ENCODE peak calls at places on chromosomes 16 and 17, in six cellular contexts. G, N, A, K, L and R are unnamed samples.

GRCh38 chr17:77461277-77462057 is 320.7 kb downstream of the SEC14L1 start:
- DNase-seq in G (no peak), N (no peak), A (no peak), K (no peak), L (no peak), R (no peak)

GRCh38 chr17:80961516-80961915 is 30.1 kb upstream of the CHMP6 start:
- DNase-seq in G (no peak), N (no peak), A (no peak), K (no peak), L (no peak), R (no peak)

GRCh38 chr16:79687249-79687768 is 86.8 kb upstream of the MAF start:
- DNase-seq in G (no peak), N (no peak), A (no peak), K (no peak), L (no peak), R (no peak)

GRCh38 chr16:81601008-81601428 is 156.4 kb downstream of the CMIP start:
- DNase-seq in G (no peak), N (no peak), A (no peak), K (no peak), L (peak; percentile 57), R (no peak)

GRCh38 chr17:62981933-62982332 is 15.9 kb downstream of the TANC2 start:
- DNase-seq in G (no peak), N (no peak), A (no peak), K (no peak), L (no peak), R (no peak)

GRCh38 chr16:57513371-57514102 is 22.8 kb downstream of the CCDC102A start:
- DNase-seq in G (no peak), N (no peak), A (no peak), K (no peak), L (no peak), R (no peak)

GRCh38 chr16:19299565-19299964 is 14.0 kb downstream of the CLEC19A start:
- DNase-seq in G (no peak), N (no peak), A (no peak), K (no peak), L (no peak), R (no peak)

GRCh38 chr17:75300280-75300679 is 11.0 kb upstream of the SLC25A19 start:
- DNase-seq in G (no peak), N (no peak), A (no peak), K (no peak), L (no peak), R (no peak)

GRCh38 chr17:39677581-39678339 is 9.5 kb downstream of the PNMT start:
- DNase-seq in G (no peak), N (no peak), A (no peak), K (no peak), L (no peak), R (no peak)

GRCh38 chr16:14196539-14196938 is 125.4 kb downstream of the MRTFB start:
- DNase-seq in G (no peak), N (no peak), A (no peak), K (no peak), L (no peak), R (no peak)

GRCh38 chr16:680967-681745 is 946 bp downstream of the STUB1 start:
- DNase-seq in G (peak; percentile 58), N (peak; percentile 51), A (no peak), K (no peak), L (no peak), R (no peak)
- TF ChIP-seq CTCF in G (no peak), N (no peak), A (peak; percentile 13), K (no peak), L (no peak), R (peak; percentile 22)

GRCh38 chr17:35653619-35654361 is 66.7 kb downstream of the AP2B1 start:
- DNase-seq in G (peak; percentile 23), N (no peak), A (no peak), K (no peak), L (no peak), R (no peak)
- TF ChIP-seq CTCF in G (no peak), N (no peak), A (no peak), K (no peak), L (no peak), R (no peak)

GRCh38 chr16:12166271-12166670 is 189.7 kb downstream of the SNX29 start:
- DNase-seq in G (no peak), N (no peak), A (no peak), K (no peak), L (no peak), R (no peak)
- TF ChIP-seq CTCF in G (no peak), N (no peak), A (no peak), K (no peak), L (no peak), R (no peak)

GRCh38 chr16:28875134-28876015 is 2.9 kb upstream of the ATP2A1 start:
- DNase-seq in G (no peak), N (no peak), A (no peak), K (no peak), L (no peak), R (no peak)
- TF ChIP-seq CTCF in G (no peak), N (no peak), A (no peak), K (no peak), L (no peak), R (no peak)

DNA sequence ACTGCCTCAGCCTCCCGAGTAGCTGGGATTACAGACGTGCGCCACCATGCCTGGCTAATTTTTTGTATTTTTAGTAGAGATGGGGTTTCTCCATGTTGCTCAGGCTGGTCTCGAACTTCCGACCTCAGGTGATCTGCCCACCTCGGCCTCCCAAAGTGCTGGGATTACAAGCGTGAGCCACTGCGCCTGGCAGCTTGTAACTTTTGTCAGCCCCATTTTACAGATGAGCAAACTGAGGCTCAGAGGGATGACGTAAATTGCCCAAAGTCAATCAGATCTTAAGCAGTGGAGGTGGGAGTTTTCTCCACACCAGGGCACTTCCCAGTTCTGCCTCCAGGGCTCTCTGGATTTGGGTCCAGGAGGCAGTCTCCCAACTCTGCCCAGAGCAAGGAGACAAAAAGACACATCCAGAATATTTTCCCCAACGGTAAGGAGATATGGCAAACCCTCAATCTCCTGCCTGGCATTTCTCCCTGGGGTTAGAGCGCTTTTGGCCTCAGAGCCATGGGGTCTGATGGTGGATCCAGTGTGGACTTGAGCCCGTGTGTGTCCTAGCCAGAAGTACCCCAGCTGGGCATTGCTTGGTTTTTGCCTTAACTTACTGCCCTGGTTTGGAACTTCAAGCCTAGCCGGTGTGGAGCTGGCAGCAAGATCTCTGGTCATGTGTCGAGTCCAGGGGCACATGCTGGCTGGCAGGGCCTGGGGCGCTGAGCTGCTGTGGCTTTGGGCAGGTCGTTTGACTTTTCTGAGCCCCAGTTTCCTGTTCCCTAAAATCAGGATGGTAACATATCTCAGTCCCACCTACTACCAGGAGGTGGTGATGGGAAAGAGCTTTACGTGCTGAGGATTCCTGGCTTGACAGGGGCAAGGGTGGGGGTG is 3.4 kb downstream of the ADAM11 start:
- DNase-seq in G (no peak), N (no peak), A (no peak), K (no peak), L (no peak), R (no peak)
- TF ChIP-seq CTCF in G (no peak), N (no peak), A (no peak), K (peak; percentile 34), L (no peak), R (no peak)

GRCh38 chr16:5504028-5504758 is 406.6 kb upstream of the EEF2KMT start:
- DNase-seq in G (no peak), N (peak; percentile 58), A (no peak), K (no peak), L (no peak), R (no peak)

GRCh38 chr16:5500526-5500925 is 402.9 kb upstream of the EEF2KMT start:
- DNase-seq in G (no peak), N (no peak), A (no peak), K (no peak), L (no peak), R (no peak)

GRCh38 chr16:5502944-5503343 is 405.3 kb upstream of the EEF2KMT start:
- DNase-seq in G (no peak), N (no peak), A (no peak), K (no peak), L (no peak), R (no peak)

GRCh38 chr16:5505093-5505887 is 407.7 kb upstream of the EEF2KMT start:
- DNase-seq in G (no peak), N (no peak), A (no peak), K (no peak), L (no peak), R (no peak)

DNA sequence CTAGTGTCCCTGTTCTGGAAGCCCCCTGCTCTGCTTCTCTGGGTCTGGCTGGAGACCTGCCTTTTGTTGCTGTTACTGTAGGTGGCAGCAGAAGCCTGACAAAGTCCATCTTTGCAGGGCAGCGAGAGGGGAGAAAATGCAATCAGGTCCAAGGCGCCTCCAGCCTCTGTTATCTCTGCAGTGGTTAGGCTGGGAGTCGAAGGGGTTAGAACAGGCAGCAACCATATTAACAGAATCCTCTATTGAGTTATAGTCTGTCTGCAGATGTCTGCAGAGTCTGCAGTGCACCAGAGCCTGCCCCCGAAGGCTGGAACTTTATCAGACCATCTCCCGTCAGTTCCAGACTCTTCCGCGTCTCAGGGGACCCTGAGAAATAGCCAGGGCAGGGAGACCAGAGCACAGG is 404.9 kb upstream of the EEF2KMT start:
- DNase-seq in G (no peak), N (no peak), A (no peak), K (no peak), L (no peak), R (no peak)
- TF ChIP-seq CTCF in G (no peak), N (no peak), A (no peak), K (peak; percentile 77), L (no peak), R (no peak)

GRCh38 chr17:2083613-2084128 is 28.8 kb downstream of the HIC1 start:
- DNase-seq in G (no peak), N (no peak), A (peak; percentile 86), K (no peak), L (no peak), R (peak; percentile 95)

GRCh38 chr17:2084766-2085647 is 30.1 kb downstream of the HIC1 start:
- DNase-seq in G (no peak), N (no peak), A (no peak), K (no peak), L (peak; percentile 71), R (no peak)

GRCh38 chr17:2086306-2086705 is 31.4 kb downstream of the HIC1 start:
- DNase-seq in G (no peak), N (no peak), A (no peak), K (no peak), L (no peak), R (no peak)

GRCh38 chr17:2084129-2084765 is 29.3 kb downstream of the HIC1 start:
- DNase-seq in G (no peak), N (no peak), A (no peak), K (no peak), L (peak; percentile 74), R (peak; percentile 65)

DNA sequence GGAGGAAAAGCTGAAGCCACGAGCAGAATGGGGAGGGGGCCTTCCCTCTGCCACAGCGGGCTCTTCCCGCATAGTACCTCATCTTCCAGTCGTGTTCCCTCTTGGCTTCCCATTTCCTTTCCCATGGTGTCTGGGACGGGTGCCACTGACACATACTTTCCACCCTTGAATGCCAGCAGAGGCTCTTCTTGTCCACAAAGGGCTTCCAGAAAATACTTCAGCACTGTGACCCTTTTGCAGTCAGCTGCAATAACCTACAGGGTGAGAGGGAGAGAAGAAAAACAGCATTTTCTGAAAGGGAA is 30.7 kb downstream of the HIC1 start:
- DNase-seq in G (no peak), N (no peak), A (no peak), K (no peak), L (no peak), R (no peak)
- TF ChIP-seq CTCF in G (no peak), N (no peak), A (no peak), K (no peak), L (no peak), R (no peak)

GRCh38 chr16:87950765-87951549 is at the start of gene BANP:
- DNase-seq in G (peak; percentile 97), N (peak; percentile 98), A (peak; percentile 86), K (peak; percentile 96), L (peak; percentile 97), R (peak; percentile 97)
- TF ChIP-seq CTCF in G (peak; percentile 67), N (no peak), A (no peak), K (peak; percentile 74), L (no peak), R (no peak)

GRCh38 chr17:72030067-72030899 is 90.5 kb upstream of the SOX9 start:
- DNase-seq in G (peak; percentile 48), N (peak; percentile 26), A (no peak), K (peak; percentile 68), L (peak; percentile 19), R (no peak)
- TF ChIP-seq CTCF in G (peak; percentile 59), N (peak; percentile 10), A (no peak), K (peak; percentile 78), L (no peak), R (no peak)